ENCODE peak calls at places on chromosomes 11 and 22, in ten cellular contexts. T, D, Y, B, U, N, C, O, G and A are unnamed samples.
A peak's percentile ranks its signal among the peaks of the same experiment; 100 is the strongest.

GRCh38 chr22:23281406-23282088 is 101.2 kb downstream of the BCR start:
- DNase-seq in T (peak; percentile 84), D (peak; percentile 76), Y (peak; percentile 63), B (peak; percentile 10), U (peak; percentile 82), N (peak; percentile 80), C (peak; percentile 20), O (peak; percentile 83), G (peak; percentile 57), A (peak; percentile 65)

GRCh38 chr22:48493733-48494132 is 1333.9 kb downstream of the BRD1 start:
- DNase-seq in T (no peak), D (no peak), Y (no peak), B (no peak), U (no peak), N (no peak), C (no peak), O (no peak), G (no peak), A (no peak)

GRCh38 chr22:48751539-48752437 is 1075.9 kb downstream of the BRD1 start:
- DNase-seq in T (no peak), D (no peak), Y (no peak), B (no peak), U (peak; percentile 3), N (no peak), C (no peak), O (no peak), G (no peak), A (no peak)

GRCh38 chr22:36010913-36011312 is 17.7 kb downstream of the RBFOX2 start:
- DNase-seq in T (no peak), D (peak; percentile 75), Y (peak; percentile 94), B (no peak), U (no peak), N (no peak), C (no peak), O (peak; percentile 57), G (peak; percentile 81), A (no peak)

GRCh38 chr11:61826930-61827572 is 1.0 kb upstream of the FADS2 start:
- DNase-seq in T (no peak), D (no peak), Y (no peak), B (no peak), U (no peak), N (no peak), C (no peak), O (no peak), G (no peak), A (no peak)

GRCh38 chr11:834371-835316 is 1.9 kb downstream of the CD151 start:
- DNase-seq in T (peak; percentile 82), D (peak; percentile 89), Y (peak; percentile 62), B (no peak), U (no peak), N (no peak), C (no peak), O (peak; percentile 99), G (peak; percentile 77), A (no peak)

GRCh38 chr22:44753189-44754042 is 1.0 kb downstream of the ARHGAP8 start:
- DNase-seq in T (no peak), D (peak; percentile 40), Y (peak; percentile 58), B (no peak), U (no peak), N (no peak), C (no peak), O (peak; percentile 78), G (peak; percentile 12), A (no peak)

GRCh38 chr22:37525073-37525745 is 6.0 kb upstream of the CARD10 start:
- DNase-seq in T (no peak), D (peak; percentile 90), Y (peak; percentile 79), B (no peak), U (no peak), N (no peak), C (no peak), O (peak; percentile 88), G (peak; percentile 82), A (no peak)

GRCh38 chr11:77198440-77198849 is 70.4 kb downstream of the MYO7A start:
- DNase-seq in T (no peak), D (peak; percentile 20), Y (peak; percentile 23), B (no peak), U (no peak), N (no peak), C (no peak), O (peak; percentile 5), G (no peak), A (peak; percentile 21)

GRCh38 chr22:27685515-27685914 is 116.0 kb downstream of the MN1 start:
- DNase-seq in T (peak; percentile 47), D (no peak), Y (no peak), B (no peak), U (no peak), N (no peak), C (no peak), O (no peak), G (no peak), A (no peak)

GRCh38 chr11:86588566-86589090 is 83.8 kb downstream of the ME3 start:
- DNase-seq in T (no peak), D (no peak), Y (no peak), B (peak; percentile 12), U (no peak), N (no peak), C (peak; percentile 76), O (peak; percentile 84), G (no peak), A (no peak)

GRCh38 chr22:35258144-35258988 is 1.1 kb downstream of the HMGXB4 start:
- DNase-seq in T (no peak), D (peak; percentile 21), Y (peak; percentile 24), B (no peak), U (no peak), N (no peak), C (no peak), O (peak; percentile 26), G (no peak), A (no peak)

GRCh38 chr11:67278135-67278938 is 10.8 kb upstream of the ANKRD13D start:
- DNase-seq in T (peak; percentile 17), D (no peak), Y (no peak), B (no peak), U (no peak), N (no peak), C (no peak), O (no peak), G (no peak), A (no peak)

GRCh38 chr22:37462983-37463382 is 23.2 kb downstream of the MFNG start:
- DNase-seq in T (no peak), D (peak; percentile 30), Y (peak; percentile 36), B (no peak), U (peak; percentile 33), N (no peak), C (no peak), O (peak; percentile 39), G (no peak), A (no peak)

GRCh38 chr11:88282789-88283188 is 54.7 kb downstream of the CTSC start:
- DNase-seq in T (no peak), D (no peak), Y (no peak), B (no peak), U (no peak), N (no peak), C (no peak), O (no peak), G (no peak), A (no peak)

GRCh38 chr22:49305215-49305965 is 522.3 kb downstream of the BRD1 start:
- DNase-seq in T (peak; percentile 73), D (no peak), Y (peak; percentile 0), B (no peak), U (peak; percentile 58), N (no peak), C (peak; percentile 12), O (peak; percentile 39), G (no peak), A (peak; percentile 40)

GRCh38 chr11:75896843-75897419 is 81.9 kb downstream of the UVRAG start:
- DNase-seq in T (no peak), D (peak; percentile 47), Y (peak; percentile 63), B (peak; percentile 50), U (no peak), N (no peak), C (peak; percentile 67), O (peak; percentile 43), G (peak; percentile 49), A (no peak)

GRCh38 chr11:62611705-62612365 is 740 bp downstream of the EML3 start:
- DNase-seq in T (peak; percentile 49), D (no peak), Y (peak; percentile 76), B (peak; percentile 39), U (no peak), N (no peak), C (no peak), O (peak; percentile 46), G (peak; percentile 67), A (no peak)

GRCh38 chr22:42635531-42635930 is 4.9 kb downstream of the ATP5MGL start:
- DNase-seq in T (peak; percentile 60), D (peak; percentile 93), Y (peak; percentile 92), B (no peak), U (no peak), N (peak; percentile 52), C (no peak), O (peak; percentile 97), G (peak; percentile 92), A (peak; percentile 56)

GRCh38 chr11:96012086-96012824 is 88.3 kb upstream of the MTMR2 start:
- DNase-seq in T (no peak), D (peak; percentile 75), Y (peak; percentile 87), B (no peak), U (peak; percentile 26), N (peak; percentile 19), C (peak; percentile 78), O (peak; percentile 99), G (peak; percentile 71), A (no peak)

GRCh38 chr11:43933608-43934358 is 8.7 kb upstream of the C11orf96 start:
- DNase-seq in T (no peak), D (no peak), Y (peak; percentile 76), B (no peak), U (no peak), N (no peak), C (no peak), O (no peak), G (no peak), A (no peak)

GRCh38 chr22:35539910-35540599 is 576 bp upstream of the RASD2 start:
- DNase-seq in T (peak; percentile 77), D (no peak), Y (no peak), B (no peak), U (peak; percentile 62), N (no peak), C (peak; percentile 1), O (peak; percentile 50), G (no peak), A (peak; percentile 34)

GRCh38 chr11:75792997-75793800 is 21.8 kb upstream of the UVRAG start:
- DNase-seq in T (peak; percentile 45), D (no peak), Y (no peak), B (no peak), U (no peak), N (no peak), C (no peak), O (no peak), G (no peak), A (no peak)

GRCh38 chr11:93145381-93145780 is 52.4 kb downstream of the SLC36A4 start:
- DNase-seq in T (no peak), D (no peak), Y (no peak), B (no peak), U (no peak), N (no peak), C (no peak), O (peak; percentile 17), G (no peak), A (no peak)

GRCh38 chr22:22403771-22404170 is 104.8 kb downstream of the ZNF280B start:
- DNase-seq in T (no peak), D (no peak), Y (no peak), B (no peak), U (no peak), N (no peak), C (no peak), O (no peak), G (no peak), A (no peak)

GRCh38 chr22:32606181-32606580 is 131.6 kb downstream of the FBXO7 start:
- DNase-seq in T (no peak), D (no peak), Y (no peak), B (no peak), U (no peak), N (no peak), C (no peak), O (no peak), G (no peak), A (no peak)

GRCh38 chr11:1260023-1260501 is 37.2 kb downstream of the MUC5B start:
- DNase-seq in T (no peak), D (peak; percentile 1), Y (peak; percentile 27), B (no peak), U (peak; percentile 44), N (no peak), C (peak; percentile 5), O (peak; percentile 22), G (no peak), A (no peak)

GRCh38 chr11:47488111-47488510 is 39.2 kb upstream of the RAPSN start:
- DNase-seq in T (no peak), D (no peak), Y (no peak), B (no peak), U (no peak), N (no peak), C (no peak), O (no peak), G (no peak), A (no peak)